ENCODE peak calls at places on chromosome 11, in eight cellular contexts. E is GM10248, M is heart right ventricle, U is colonic mucosa, Y is right atrium auricular region, A is WTC11, W is fibroblast of lung, G is psoas muscle. H is an unnamed sample.

GRCh38 chr11:629237-629583 is 2.2 kb upstream of the SCT start:
- DNase-seq in E (peak), M (no peak), U (no peak), Y (no peak), A (peak), W (no peak), G (peak), H (no peak)

GRCh38 chr11:409600-410471 is 5.0 kb downstream of the SIGIRR start:
- DNase-seq in E (no peak), M (no peak), U (no peak), Y (no peak), A (peak), W (no peak), G (peak), H (no peak)

GRCh38 chr11:63620928-63621539 is 6.8 kb upstream of the PLAAT3 start:
- DNase-seq in E (no peak), M (no peak), U (no peak), Y (peak), A (no peak), W (no peak), G (no peak), H (no peak)

GRCh38 chr11:17563961-17564686 is 17.1 kb downstream of the OTOG start:
- DNase-seq in E (no peak), M (no peak), U (peak), Y (no peak), A (no peak), W (no peak), G (no peak), H (no peak)

GRCh38 chr11:75969626-75970308 is 154.8 kb downstream of the UVRAG start:
- DNase-seq in E (no peak), M (no peak), U (no peak), Y (no peak), A (no peak), W (peak), G (no peak), H (no peak)

GRCh38 chr11:108556019-108556418 is 37.5 kb downstream of the EXPH5 start:
- DNase-seq in E (no peak), M (no peak), U (no peak), Y (no peak), A (no peak), W (no peak), G (no peak), H (no peak)

GRCh38 chr11:68839953-68840641 is 1.6 kb downstream of the CPT1A start:
- DNase-seq in E (no peak), M (no peak), U (peak), Y (no peak), A (no peak), W (no peak), G (no peak), H (no peak)

GRCh38 chr11:13446444-13446843 is 16.6 kb downstream of the BTBD10 start:
- DNase-seq in E (no peak), M (no peak), U (no peak), Y (no peak), A (no peak), W (no peak), G (no peak), H (no peak)

GRCh38 chr11:100890779-100891178 is 203.7 kb downstream of the ARHGAP42 start:
- DNase-seq in E (no peak), M (no peak), U (no peak), Y (no peak), A (no peak), W (peak), G (no peak), H (no peak)

GRCh38 chr11:114098927-114099326 is 39.4 kb downstream of the ZBTB16 start:
- DNase-seq in E (no peak), M (no peak), U (no peak), Y (no peak), A (no peak), W (peak), G (no peak), H (no peak)

GRCh38 chr11:57801185-57801490 is 39.5 kb downstream of the CTNND1 start:
- DNase-seq in E (no peak), M (no peak), U (no peak), Y (no peak), A (no peak), W (no peak), G (no peak), H (no peak)

GRCh38 chr11:36231300-36231699 is 57.9 kb downstream of the COMMD9 start:
- DNase-seq in E (no peak), M (no peak), U (no peak), Y (no peak), A (no peak), W (peak), G (no peak), H (no peak)

GRCh38 chr11:120652705-120653335 is 141.3 kb downstream of the GRIK4 start:
- DNase-seq in E (no peak), M (no peak), U (no peak), Y (no peak), A (no peak), W (peak), G (no peak), H (no peak)

GRCh38 chr11:115869780-115870431 is 365.7 kb upstream of the CADM1 start:
- DNase-seq in E (peak), M (no peak), U (no peak), Y (no peak), A (peak), W (peak), G (no peak), H (no peak)
- TF ChIP-seq CTCF in E (peak), M (peak), U (peak), Y (no peak), A (peak), W (peak), G (peak), H (peak)

DNA sequence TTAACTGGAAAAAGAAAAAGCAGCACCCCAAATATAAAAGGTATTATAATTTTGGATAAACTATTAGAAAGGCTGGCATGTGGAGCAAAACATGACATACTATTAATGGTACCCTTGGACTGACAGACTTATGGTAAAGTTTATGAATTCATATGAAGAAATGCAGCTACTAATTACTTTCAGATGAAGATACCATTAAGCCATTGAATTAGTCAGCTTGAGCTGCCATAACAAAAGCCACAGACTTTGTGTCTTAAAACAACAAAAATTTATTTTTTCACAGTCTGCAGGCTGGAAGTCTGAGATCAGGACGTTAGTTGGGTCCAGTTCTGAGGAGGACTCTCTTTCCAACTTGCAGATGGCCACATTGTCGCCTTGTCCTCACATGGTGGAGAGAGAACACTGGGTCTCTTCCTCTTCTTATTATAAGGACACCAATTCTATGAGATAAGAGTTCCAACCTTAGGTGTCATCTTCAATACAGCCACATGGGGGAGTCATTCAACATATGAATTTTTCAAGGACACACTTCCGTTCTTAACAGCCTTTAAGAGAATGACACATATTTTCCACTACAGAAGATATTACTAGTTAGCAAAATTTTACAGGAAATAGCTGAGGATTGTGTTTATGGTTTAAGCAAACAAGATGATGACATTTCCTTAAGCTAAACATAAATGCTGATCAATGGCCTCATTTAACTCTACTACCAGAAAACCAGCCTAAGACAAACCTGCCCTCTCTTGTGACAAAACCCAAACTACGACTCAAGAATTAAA is 56.1 kb downstream of the DCUN1D5 start:
- DNase-seq in E (peak), M (no peak), U (peak), Y (no peak), A (no peak), W (peak), G (no peak), H (peak)
- TF ChIP-seq CTCF in E (peak), M (peak), U (peak), Y (peak), A (peak), W (peak), G (peak), H (peak)

DNA sequence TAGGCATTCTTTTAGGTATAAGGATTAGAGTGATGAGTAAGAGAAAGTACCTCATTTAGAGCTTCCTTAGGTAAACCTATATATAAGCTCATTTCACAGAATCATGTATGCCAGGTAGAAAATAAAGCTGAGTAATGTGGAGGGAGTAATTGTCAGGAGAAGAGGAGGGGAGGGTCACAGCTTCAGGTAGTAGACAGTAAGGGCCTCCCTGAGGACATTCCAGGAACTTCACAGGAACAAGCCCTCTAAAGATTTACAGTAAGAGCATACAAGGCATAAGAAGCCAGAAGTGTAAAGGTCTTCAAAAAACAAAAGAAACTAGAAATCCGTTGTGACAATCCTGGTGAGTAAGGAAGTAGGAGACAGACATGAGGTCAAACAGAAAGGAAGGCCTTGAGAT is 57.6 kb downstream of the USP47 start:
- DNase-seq in E (no peak), M (no peak), U (no peak), Y (no peak), A (no peak), W (no peak), G (no peak), H (no peak)
- TF ChIP-seq CTCF in E (no peak), M (no peak), U (no peak), Y (no peak), A (no peak), W (no peak), G (no peak), H (peak)

GRCh38 chr11:28139848-28140415 is 31.7 kb downstream of the METTL15 start:
- DNase-seq in E (no peak), M (no peak), U (no peak), Y (no peak), A (no peak), W (no peak), G (no peak), H (no peak)
- TF ChIP-seq CTCF in E (no peak), M (no peak), U (no peak), Y (no peak), A (no peak), W (no peak), G (no peak), H (no peak)

DNA sequence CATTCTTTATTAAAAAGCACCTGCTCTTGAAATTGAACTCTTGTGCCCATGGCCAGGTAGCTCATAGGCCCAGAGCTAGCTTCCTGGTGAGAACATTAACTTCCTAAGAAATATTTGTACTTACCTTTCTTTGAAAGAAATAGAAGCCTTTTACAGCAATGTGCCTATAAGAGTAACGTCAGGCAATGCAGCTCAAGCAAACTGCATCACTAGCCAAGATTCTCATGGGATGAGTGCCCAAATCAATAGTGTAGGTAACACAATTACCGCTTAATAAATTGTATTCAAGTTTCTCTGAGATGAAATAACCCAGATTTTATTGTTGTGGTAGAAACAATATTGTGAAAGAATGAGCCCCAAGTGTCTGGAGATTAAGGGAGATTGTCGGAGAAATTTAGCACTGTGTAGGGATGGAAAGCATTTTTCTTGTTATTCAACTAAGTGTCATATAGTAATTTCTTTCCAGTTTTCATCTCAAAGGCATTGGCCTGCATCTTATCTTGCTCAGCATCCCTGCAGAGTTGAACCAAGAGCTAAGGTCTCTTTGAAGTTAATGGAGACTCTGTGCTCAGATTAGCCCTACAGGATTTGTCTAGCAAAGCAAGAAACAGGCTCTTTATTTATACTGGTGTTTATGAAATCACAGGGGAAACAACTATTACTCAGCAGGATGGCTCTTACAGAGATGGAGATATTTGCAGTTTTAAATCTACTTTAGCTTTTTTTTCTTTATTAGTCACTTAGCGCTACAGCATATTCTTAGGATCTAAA is 321.0 kb upstream of the PDGFD start:
- DNase-seq in E (no peak), M (no peak), U (no peak), Y (no peak), A (no peak), W (no peak), G (no peak), H (no peak)
- TF ChIP-seq CTCF in E (no peak), M (no peak), U (no peak), Y (no peak), A (no peak), W (no peak), G (no peak), H (no peak)

DNA sequence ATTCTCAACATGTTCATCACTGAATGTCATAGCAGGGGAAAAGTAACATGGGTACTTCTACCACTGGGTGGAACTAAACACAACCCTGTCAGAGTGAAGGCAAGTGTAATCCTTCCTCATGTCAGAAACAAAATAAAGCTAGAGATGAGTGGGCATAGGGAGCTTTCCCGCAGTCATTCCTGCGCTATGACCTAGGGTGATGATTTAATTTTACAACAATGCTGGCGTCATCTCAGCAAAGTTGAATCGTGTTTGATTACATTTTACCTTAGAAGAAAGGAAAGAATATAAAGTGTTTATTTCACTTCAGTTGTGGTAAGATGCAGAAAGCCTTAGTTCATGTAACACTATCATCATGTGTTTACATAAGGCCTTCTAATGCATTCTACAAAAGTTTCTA is 355.6 kb downstream of the METTL15 start:
- DNase-seq in E (no peak), M (no peak), U (no peak), Y (no peak), A (no peak), W (peak), G (no peak), H (no peak)
- TF ChIP-seq CTCF in E (no peak), M (no peak), U (no peak), Y (no peak), A (no peak), W (peak), G (no peak), H (no peak)

GRCh38 chr11:132839226-132839625 is 693.1 kb downstream of the OPCML start:
- DNase-seq in E (no peak), M (no peak), U (no peak), Y (no peak), A (no peak), W (no peak), G (no peak), H (no peak)
- TF ChIP-seq CTCF in E (no peak), M (no peak), U (no peak), Y (no peak), A (no peak), W (no peak), G (no peak), H (no peak)

GRCh38 chr11:72456651-72457050 is 22.3 kb upstream of the CLPB start:
- DNase-seq in E (no peak), M (no peak), U (no peak), Y (no peak), A (no peak), W (no peak), G (no peak), H (no peak)

GRCh38 chr11:72460091-72460647 is 25.8 kb upstream of the CLPB start:
- DNase-seq in E (no peak), M (no peak), U (no peak), Y (no peak), A (no peak), W (no peak), G (no peak), H (no peak)

GRCh38 chr11:72451836-72452376 is 17.6 kb upstream of the CLPB start:
- DNase-seq in E (no peak), M (no peak), U (no peak), Y (no peak), A (no peak), W (no peak), G (no peak), H (no peak)

GRCh38 chr11:72454791-72455190 is 20.5 kb upstream of the CLPB start:
- DNase-seq in E (no peak), M (no peak), U (no peak), Y (no peak), A (peak), W (no peak), G (no peak), H (no peak)
- TF ChIP-seq CTCF in E (no peak), M (no peak), U (no peak), Y (no peak), A (no peak), W (peak), G (no peak), H (no peak)